ENCODE peak calls at places on chromosomes 16 and 17, in four cellular contexts. I is activated gamma-delta T cell treated with Interleukin-2 at 50 U/mL for 16 hours; F is stimulated activated CD8-positive, alpha-beta memory T cell treated with anti-CD3 and anti-CD28 coated beads, Interleukin-12 subunit alpha, Interleukin-12 subunit beta, amount 100 ng/mL, for 4 hours; P is T47D. U is an unnamed sample.

GRCh38 chr17:33291248-33292183 is 1.6 kb downstream of the ASIC2 start:
- DNase-seq in P (no peak), I (no peak), F (no peak), U (no peak)

GRCh38 chr17:7045492-7046126 is 1.7 kb upstream of the SLC16A11 start:
- DNase-seq in P (peak), I (peak), F (no peak), U (peak)

GRCh38 chr17:31540602-31541307 is 149.3 kb downstream of the RAB11FIP4 start:
- DNase-seq in P (no peak), F (no peak), I (no peak), U (no peak)

GRCh38 chr16:67101301-67101675 is 8.5 kb upstream of the PHAF1 start:
- DNase-seq in I (no peak), P (no peak), F (no peak), U (no peak)

GRCh38 chr16:84532299-84532724 is 27.9 kb upstream of the MEAK7 start:
- DNase-seq in I (no peak), F (no peak), P (peak), U (no peak)

GRCh38 chr17:32722733-32723132 is 154.2 kb downstream of the MYO1D start:
- DNase-seq in F (no peak), P (no peak), I (no peak), U (no peak)

GRCh38 chr16:89322381-89323119 is 105.0 kb downstream of the ZNF778 start:
- DNase-seq in F (no peak), I (no peak), P (peak), U (peak)

GRCh38 chr17:1639549-1639948 is 6.0 kb downstream of the SCARF1 start:
- DNase-seq in I (no peak), P (peak), F (no peak), U (no peak)

GRCh38 chr17:49287481-49287880 is 56.9 kb upstream of the PHOSPHO1 start:
- DNase-seq in I (no peak), P (no peak), F (no peak), U (no peak)

GRCh38 chr17:68379150-68379510 is 78.2 kb downstream of the WIPI1 start:
- DNase-seq in P (no peak), I (no peak), F (no peak), U (no peak)

GRCh38 chr17:77392376-77393273 is 251.9 kb downstream of the SEC14L1 start:
- DNase-seq in I (no peak), F (no peak), P (no peak), U (no peak)

GRCh38 chr17:15169676-15170075 is 95.5 kb downstream of the PMP22 start:
- DNase-seq in P (no peak), F (no peak), I (no peak), U (no peak)

GRCh38 chr17:48598727-48599126 is 5.1 kb upstream of the HOXB5 start:
- DNase-seq in F (no peak), I (no peak), P (no peak), U (no peak)

GRCh38 chr17:19986941-19987714 is 9.5 kb upstream of the AKAP10 start:
- DNase-seq in I (no peak), F (no peak), P (no peak), U (no peak)

GRCh38 chr16:20359997-20360396 is 7.5 kb upstream of the UMOD start:
- DNase-seq in P (no peak), I (no peak), F (no peak), U (no peak)

GRCh38 chr16:8768701-8769100 is 28.7 kb downstream of the TMEM186 start:
- DNase-seq in I (no peak), P (no peak), F (no peak), U (no peak)

GRCh38 chr17:69179227-69179952 is 37.7 kb upstream of the ABCA6 start:
- DNase-seq in P (no peak), F (no peak), I (no peak), U (no peak)

U was measured in NCI-H524 treated with DMSO at 0.1 percent for 48 hours.